ENCODE peak calls at places on chromosome 19, in four cellular contexts. One of them, this sample, is unnamed.

GRCh38 chr19:3162418-3163229 is 15.9 kb upstream of the S1PR4 start:
- DNase-seq in DND-41: peak; percentile 58
- DNase-seq in mesenchymal stem cell: peak; percentile 32
- DNase-seq in neuronal stem cell: no peak
- DNase-seq in this sample: no peak

GRCh38 chr19:4012092-4012974 is 4.8 kb downstream of the PIAS4 start:
- DNase-seq in DND-41: no peak
- DNase-seq in mesenchymal stem cell: no peak
- DNase-seq in neuronal stem cell: no peak
- DNase-seq in this sample: peak; percentile 70

GRCh38 chr19:40803857-40804782 is 5.1 kb downstream of the EGLN2 start:
- DNase-seq in DND-41: no peak
- DNase-seq in mesenchymal stem cell: no peak
- DNase-seq in neuronal stem cell: no peak
- DNase-seq in this sample: no peak

GRCh38 chr19:39566064-39566463 is 26.1 kb upstream of the EID2 start:
- DNase-seq in DND-41: no peak
- DNase-seq in mesenchymal stem cell: no peak
- DNase-seq in neuronal stem cell: no peak
- DNase-seq in this sample: no peak

GRCh38 chr19:4575267-4575793 is 15.8 kb upstream of the SEMA6B start:
- DNase-seq in DND-41: no peak
- DNase-seq in mesenchymal stem cell: peak; percentile 96
- DNase-seq in neuronal stem cell: no peak
- DNase-seq in this sample: peak; percentile 84

GRCh38 chr19:38676023-38676877 is 28.8 kb downstream of the ACTN4 start:
- DNase-seq in DND-41: no peak
- DNase-seq in mesenchymal stem cell: peak; percentile 94
- DNase-seq in neuronal stem cell: no peak
- DNase-seq in this sample: peak; percentile 77

GRCh38 chr19:7874080-7874856 is at the start of gene PRR36:
- DNase-seq in DND-41: peak; percentile 53
- DNase-seq in mesenchymal stem cell: peak; percentile 26
- DNase-seq in neuronal stem cell: peak; percentile 79
- DNase-seq in this sample: peak; percentile 76

GRCh38 chr19:48249502-48250014 is 6.2 kb downstream of the CARD8 start:
- DNase-seq in DND-41: no peak
- DNase-seq in mesenchymal stem cell: peak; percentile 42
- DNase-seq in neuronal stem cell: no peak
- DNase-seq in this sample: no peak

GRCh38 chr19:35206379-35206778 is 22.2 kb downstream of the FAM187B start:
- DNase-seq in DND-41: peak; percentile 55
- DNase-seq in mesenchymal stem cell: no peak
- DNase-seq in neuronal stem cell: no peak
- DNase-seq in this sample: no peak

GRCh38 chr19:56314584-56315075 is at the start of gene ZSCAN5A:
- DNase-seq in DND-41: peak; percentile 96
- DNase-seq in mesenchymal stem cell: peak; percentile 97
- DNase-seq in neuronal stem cell: peak; percentile 97
- DNase-seq in this sample: peak; percentile 98

GRCh38 chr19:478236-478888 is 17.5 kb upstream of the SHC2 start:
- DNase-seq in DND-41: no peak
- DNase-seq in mesenchymal stem cell: no peak
- DNase-seq in neuronal stem cell: no peak
- DNase-seq in this sample: no peak

GRCh38 chr19:40674291-40674690 is 16.2 kb downstream of the NUMBL start:
- DNase-seq in DND-41: no peak
- DNase-seq in mesenchymal stem cell: no peak
- DNase-seq in neuronal stem cell: no peak
- DNase-seq in this sample: no peak

GRCh38 chr19:28905996-28906395 is 307.0 kb downstream of the UQCRFS1 start:
- DNase-seq in DND-41: no peak
- DNase-seq in mesenchymal stem cell: no peak
- DNase-seq in neuronal stem cell: no peak
- DNase-seq in this sample: no peak

GRCh38 chr19:53365899-53366493 is 491 bp downstream of the ZNF525 start:
- DNase-seq in DND-41: peak; percentile 49
- DNase-seq in mesenchymal stem cell: no peak
- DNase-seq in neuronal stem cell: no peak
- DNase-seq in this sample: peak; percentile 65

GRCh38 chr19:32642771-32643170 is 32.2 kb downstream of the ANKRD27 start:
- DNase-seq in DND-41: peak; percentile 76
- DNase-seq in mesenchymal stem cell: no peak
- DNase-seq in neuronal stem cell: no peak
- DNase-seq in this sample: no peak

GRCh38 chr19:18741566-18742121 is 49.5 kb downstream of the COMP start:
- DNase-seq in DND-41: no peak
- DNase-seq in mesenchymal stem cell: peak; percentile 20
- DNase-seq in neuronal stem cell: no peak
- DNase-seq in this sample: peak; percentile 74

GRCh38 chr19:38394488-38394887 is 6.0 kb downstream of the SPRED3 start:
- DNase-seq in DND-41: no peak
- DNase-seq in mesenchymal stem cell: no peak
- DNase-seq in neuronal stem cell: no peak
- DNase-seq in this sample: peak; percentile 54

GRCh38 chr19:3653865-3654513 is 27.4 kb upstream of the CACTIN start:
- DNase-seq in DND-41: peak; percentile 37
- DNase-seq in mesenchymal stem cell: no peak
- DNase-seq in neuronal stem cell: no peak
- DNase-seq in this sample: no peak

GRCh38 chr19:49761625-49762311 is 1.3 kb downstream of the TSKS start:
- DNase-seq in DND-41: no peak
- DNase-seq in mesenchymal stem cell: no peak
- DNase-seq in neuronal stem cell: no peak
- DNase-seq in this sample: peak; percentile 37

GRCh38 chr19:51807111-51807701 is 12.2 kb downstream of the FPR3 start:
- DNase-seq in DND-41: peak; percentile 91
- DNase-seq in mesenchymal stem cell: no peak
- DNase-seq in neuronal stem cell: no peak
- DNase-seq in this sample: no peak

GRCh38 chr19:28505134-28505533 is 707.8 kb downstream of the UQCRFS1 start:
- DNase-seq in DND-41: no peak
- DNase-seq in mesenchymal stem cell: no peak
- DNase-seq in neuronal stem cell: no peak
- DNase-seq in this sample: no peak

GRCh38 chr19:1395194-1396018 is 5.9 kb downstream of the GAMT start:
- DNase-seq in DND-41: no peak
- DNase-seq in mesenchymal stem cell: no peak
- DNase-seq in neuronal stem cell: no peak
- DNase-seq in this sample: no peak

GRCh38 chr19:38784224-38784623 is 4.8 kb upstream of the LGALS7B start:
- DNase-seq in DND-41: no peak
- DNase-seq in mesenchymal stem cell: peak; percentile 16
- DNase-seq in neuronal stem cell: no peak
- DNase-seq in this sample: peak; percentile 60

GRCh38 chr19:575527-576506 is 3.4 kb downstream of the BSG start:
- DNase-seq in DND-41: no peak
- DNase-seq in mesenchymal stem cell: no peak
- DNase-seq in neuronal stem cell: no peak
- DNase-seq in this sample: peak; percentile 48

GRCh38 chr19:35249146-35249847 is 495 bp downstream of the LSR start:
- DNase-seq in DND-41: no peak
- DNase-seq in mesenchymal stem cell: no peak
- DNase-seq in neuronal stem cell: no peak
- DNase-seq in this sample: peak; percentile 55

GRCh38 chr19:4801085-4801619 is 9.6 kb downstream of the FEM1A start:
- DNase-seq in DND-41: no peak
- DNase-seq in mesenchymal stem cell: no peak
- DNase-seq in neuronal stem cell: no peak
- DNase-seq in this sample: no peak

GRCh38 chr19:6373096-6373812 is 660 bp downstream of the ALKBH7 start:
- DNase-seq in DND-41: peak; percentile 99
- DNase-seq in mesenchymal stem cell: peak; percentile 97
- DNase-seq in neuronal stem cell: peak; percentile 96
- DNase-seq in this sample: peak; percentile 100

GRCh38 chr19:6374179-6374709 is 1.5 kb downstream of the PSPN start:
- DNase-seq in DND-41: no peak
- DNase-seq in mesenchymal stem cell: no peak
- DNase-seq in neuronal stem cell: no peak
- DNase-seq in this sample: no peak

GRCh38 chr19:6375411-6376010 is at the start of gene PSPN:
- DNase-seq in DND-41: no peak
- DNase-seq in mesenchymal stem cell: no peak
- DNase-seq in neuronal stem cell: no peak
- DNase-seq in this sample: no peak

GRCh38 chr19:6373813-6374108 is 1.2 kb downstream of the ALKBH7 start:
- DNase-seq in DND-41: no peak
- DNase-seq in mesenchymal stem cell: no peak
- DNase-seq in neuronal stem cell: no peak
- DNase-seq in this sample: no peak

GRCh38 chr19:6374711-6375410 is 872 bp downstream of the PSPN start:
- DNase-seq in DND-41: no peak
- DNase-seq in mesenchymal stem cell: no peak
- DNase-seq in neuronal stem cell: no peak
- DNase-seq in this sample: no peak
- H2AFZ ChIP-seq in DND-41: no peak overlapping the region
- H2AFZ ChIP-seq in mesenchymal stem cell: no peak overlapping the region
- H2AFZ ChIP-seq in neuronal stem cell: no peak overlapping the region
- H2AFZ ChIP-seq in this sample: no peak overlapping the region

GRCh38 chr19:31272707-31273106 is 76.5 kb downstream of the TSHZ3 start:
- DNase-seq in DND-41: no peak
- DNase-seq in mesenchymal stem cell: no peak
- DNase-seq in neuronal stem cell: no peak
- DNase-seq in this sample: no peak

GRCh38 chr19:31268751-31269150 is 80.5 kb downstream of the TSHZ3 start:
- DNase-seq in DND-41: no peak
- DNase-seq in mesenchymal stem cell: no peak
- DNase-seq in neuronal stem cell: no peak
- DNase-seq in this sample: no peak

GRCh38 chr19:31270897-31271568 is 78.2 kb downstream of the TSHZ3 start:
- DNase-seq in DND-41: no peak
- DNase-seq in mesenchymal stem cell: no peak
- DNase-seq in neuronal stem cell: no peak
- DNase-seq in this sample: no peak

GRCh38 chr19:31269425-31270127 is 79.7 kb downstream of the TSHZ3 start:
- DNase-seq in DND-41: no peak
- DNase-seq in mesenchymal stem cell: no peak
- DNase-seq in neuronal stem cell: no peak
- DNase-seq in this sample: no peak

GRCh38 chr19:31271569-31271911 is 77.7 kb downstream of the TSHZ3 start:
- DNase-seq in DND-41: no peak
- DNase-seq in mesenchymal stem cell: no peak
- DNase-seq in neuronal stem cell: no peak
- DNase-seq in this sample: no peak
- H2AFZ ChIP-seq in DND-41: no peak overlapping the region
- H2AFZ ChIP-seq in mesenchymal stem cell: no peak overlapping the region
- H2AFZ ChIP-seq in neuronal stem cell: no peak overlapping the region
- H2AFZ ChIP-seq in this sample: no peak overlapping the region

DNA sequence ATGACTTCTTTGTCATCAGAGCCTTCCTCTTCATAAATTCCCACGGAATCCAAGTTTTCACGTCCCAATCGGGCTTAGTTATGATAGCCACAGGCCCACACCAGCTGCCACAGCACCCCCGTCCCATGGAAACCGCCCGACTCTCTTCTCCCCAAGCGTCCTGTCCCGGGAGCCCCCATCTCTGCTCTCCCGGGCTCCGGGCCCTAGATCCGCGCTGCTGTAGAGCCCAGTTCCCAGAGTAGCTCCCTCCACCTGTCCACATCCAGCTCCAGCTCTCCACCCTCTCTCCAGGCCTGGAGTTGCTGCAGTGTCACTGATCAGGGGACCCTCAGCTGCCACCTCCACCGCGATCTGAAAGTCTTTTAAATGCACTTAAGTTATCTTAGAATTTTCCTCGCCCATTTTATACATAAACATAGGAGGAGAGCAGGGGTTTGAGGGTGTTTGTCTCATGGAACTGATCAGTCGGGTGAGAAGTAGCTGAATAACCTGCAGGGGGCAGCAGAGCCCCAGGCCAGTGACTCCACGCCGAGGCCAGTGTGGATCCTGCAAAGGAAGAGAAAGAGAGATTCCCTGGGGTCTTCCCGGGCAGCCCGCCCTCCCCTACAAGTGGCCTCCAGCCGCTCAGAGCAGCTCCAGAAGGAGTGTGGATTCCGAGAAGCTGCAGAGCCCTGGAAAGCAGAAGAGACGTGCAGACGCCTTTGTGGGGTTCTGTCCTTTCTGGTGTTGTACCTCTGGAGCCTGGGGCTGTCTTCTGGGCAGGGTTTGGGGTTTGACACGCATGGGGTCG is 1.1 kb upstream of the ZNF763 start:
- DNase-seq in DND-41: peak; percentile 80
- DNase-seq in mesenchymal stem cell: peak; percentile 73
- DNase-seq in neuronal stem cell: peak; percentile 77
- DNase-seq in this sample: peak; percentile 85
- H2AFZ ChIP-seq in DND-41: peak overlapping the region; percentile 97
- H2AFZ ChIP-seq in mesenchymal stem cell: peak overlapping the region; percentile 57
- H2AFZ ChIP-seq in neuronal stem cell: peak overlapping the region; percentile 86
- H2AFZ ChIP-seq in this sample: no peak overlapping the region

GRCh38 chr19:46602392-46603194 is 1.5 kb downstream of the CALM3 start:
- DNase-seq in DND-41: peak; percentile 37
- DNase-seq in mesenchymal stem cell: no peak
- DNase-seq in neuronal stem cell: no peak
- DNase-seq in this sample: peak; percentile 25

GRCh38 chr19:46599716-46600392 is 1.3 kb upstream of the CALM3 start:
- DNase-seq in DND-41: no peak
- DNase-seq in mesenchymal stem cell: no peak
- DNase-seq in neuronal stem cell: no peak
- DNase-seq in this sample: no peak

GRCh38 chr19:46600393-46601317 is 475 bp upstream of the CALM3 start:
- DNase-seq in DND-41: peak; percentile 98
- DNase-seq in mesenchymal stem cell: peak; percentile 98
- DNase-seq in neuronal stem cell: peak; percentile 100
- DNase-seq in this sample: peak; percentile 98

GRCh38 chr19:46603195-46603637 is 2.1 kb downstream of the CALM3 start:
- DNase-seq in DND-41: no peak
- DNase-seq in mesenchymal stem cell: no peak
- DNase-seq in neuronal stem cell: no peak
- DNase-seq in this sample: peak; percentile 83

DNA sequence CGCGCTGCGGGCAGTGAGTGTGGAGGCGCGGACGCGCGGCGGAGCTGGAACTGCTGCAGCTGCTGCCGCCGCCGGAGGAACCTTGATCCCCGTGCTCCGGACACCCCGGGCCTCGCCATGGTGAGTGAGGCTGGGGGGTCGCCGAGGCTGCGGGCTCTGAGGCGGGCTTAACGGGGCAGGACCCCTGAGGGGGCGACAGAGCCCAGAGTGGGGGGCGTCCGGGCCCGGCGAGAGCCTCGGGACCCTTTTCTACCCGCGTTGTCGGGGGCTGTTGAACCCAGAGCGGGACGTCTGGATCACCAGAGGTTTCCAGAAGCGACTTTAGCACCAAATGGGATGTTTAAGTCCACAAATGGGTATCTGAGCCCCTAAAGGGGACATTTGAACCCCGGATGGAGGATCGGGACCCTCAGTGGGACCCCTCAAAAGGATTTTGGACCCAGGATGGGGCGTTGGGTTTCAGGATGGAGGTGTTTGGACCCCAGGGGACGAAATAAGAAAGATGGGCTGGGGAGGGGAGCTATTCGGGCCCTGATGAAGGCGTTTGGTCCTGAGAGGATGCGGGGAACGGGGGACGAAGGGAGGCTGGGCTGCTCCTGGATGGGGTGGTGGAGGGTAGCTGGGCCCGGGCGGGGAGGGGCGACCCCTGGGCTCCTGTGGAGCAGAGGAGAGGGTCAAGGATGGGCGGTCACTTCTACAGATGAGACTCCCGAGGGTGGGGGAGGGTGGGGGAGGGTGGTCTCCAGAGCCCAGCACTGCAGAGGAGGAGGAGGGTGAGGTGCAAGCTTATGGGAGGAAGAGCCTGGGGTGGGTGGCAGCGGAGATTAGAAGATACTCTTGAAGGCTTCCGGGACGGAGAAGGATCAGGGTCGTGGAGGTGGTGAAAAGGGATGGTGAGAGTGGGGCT is at the start of gene CALM3:
- DNase-seq in DND-41: peak; percentile 55
- DNase-seq in mesenchymal stem cell: no peak
- DNase-seq in neuronal stem cell: no peak
- DNase-seq in this sample: peak; percentile 25
- H2AFZ ChIP-seq in DND-41: peak within 1 kb of the TSS; percentile 95
- H2AFZ ChIP-seq in mesenchymal stem cell: peak within 1 kb of the TSS; percentile 98
- H2AFZ ChIP-seq in neuronal stem cell: peak within 1 kb of the TSS; percentile 92
- H2AFZ ChIP-seq in this sample: peak within 1 kb of the TSS; percentile 86

This sample was measured in hepatocyte.